ENCODE peak calls at places on chromosomes 4 and X, in nine cellular contexts. V is PC-3; B is activated CD4-positive, alpha-beta T cell treated with anti-CD3 and anti-CD28 coated beads, Interleukin-2, amount 10 ng/mL, durations not matched to agents 24 days and 14 days; J is mammary epithelial cell; M is NCI-H1092; E is ascending aorta; L is GM20000; U is DMS153; Z is non-pigmented ciliary epithelial cell. O is an unnamed sample.

GRCh38 chr4:2243682-2244380 is 1.9 kb upstream of the HAUS3 start:
- DNase-seq in V (no peak), L (peak), E (peak), M (peak), B (peak), J (no peak), Z (no peak), U (no peak), O (peak)

GRCh38 chr4:81499840-81500239 is 28.1 kb upstream of the RASGEF1B start:
- DNase-seq in L (no peak), B (no peak), J (no peak), E (no peak), U (peak), Z (no peak), M (peak), V (no peak), O (peak)

GRCh38 chrX:38880460-38880859 is 79.2 kb downstream of the MID1IP1 start:
- DNase-seq in E (no peak), M (no peak), J (no peak), Z (no peak), L (no peak), U (no peak), B (no peak), V (peak), O (peak)

GRCh38 chrX:119147486-119147885 is 19.9 kb upstream of the KIAA1210 start:
- DNase-seq in Z (no peak), E (no peak), M (no peak), V (no peak), B (no peak), J (no peak), U (no peak), L (no peak), O (peak)

GRCh38 chr4:31236635-31237173 is 516.5 kb downstream of the PCDH7 start:
- DNase-seq in B (no peak), V (no peak), U (no peak), M (no peak), Z (no peak), E (no peak), L (no peak), J (no peak), O (no peak)

GRCh38 chrX:129777218-129777768 is 2.5 kb upstream of the SASH3 start:
- DNase-seq in Z (no peak), B (peak), J (no peak), M (no peak), E (no peak), U (peak), V (peak), L (peak), O (peak)

GRCh38 chrX:20311505-20311904 is 44.8 kb upstream of the RPS6KA3 start:
- DNase-seq in E (no peak), L (peak), V (no peak), B (no peak), M (no peak), J (no peak), Z (no peak), U (no peak), O (no peak)

GRCh38 chrX:1134976-1135375 is 77.5 kb downstream of the CRLF2 start:
- DNase-seq in E (no peak), U (no peak), J (no peak), Z (no peak), V (no peak), B (no peak), M (no peak), L (no peak), O (no peak)

GRCh38 chr4:70734168-70734954 is 12.6 kb downstream of the RUFY3 start:
- DNase-seq in V (peak), J (peak), B (peak), L (peak), M (no peak), E (no peak), Z (no peak), U (peak), O (peak)

GRCh38 chr4:52751349-52751911 is at the start of gene ERVMER34-1:
- DNase-seq in M (peak), L (peak), U (peak), E (no peak), V (peak), B (no peak), Z (no peak), J (peak), O (peak)

GRCh38 chrX:1685460-1685859 is 70.6 kb downstream of the ASMT start:
- DNase-seq in V (no peak), Z (no peak), J (no peak), M (no peak), U (no peak), L (no peak), B (peak), E (no peak), O (no peak)

GRCh38 chrX:66200855-66201795 is 37.1 kb downstream of the HEPH start:
- DNase-seq in E (no peak), U (no peak), V (peak), Z (no peak), J (no peak), B (no peak), M (no peak), L (no peak), O (peak)

GRCh38 chr4:106986486-106986885 is 49.6 kb downstream of the DKK2 start:
- DNase-seq in L (no peak), J (peak), U (no peak), B (no peak), V (no peak), E (no peak), Z (peak), M (no peak), O (no peak)

GRCh38 chr4:53861856-53862610 is 202.4 kb downstream of the CHIC2 start:
- DNase-seq in E (no peak), M (no peak), V (peak), U (no peak), J (peak), L (no peak), Z (peak), B (no peak), O (peak)

GRCh38 chr4:20299515-20299914 is 47.8 kb downstream of the SLIT2 start:
- DNase-seq in B (no peak), Z (no peak), L (no peak), U (no peak), J (no peak), E (no peak), M (no peak), V (peak), O (peak)

GRCh38 chr4:135144498-135144897 is 942.9 kb upstream of the PABPC4L start:
- DNase-seq in B (no peak), V (no peak), M (no peak), E (no peak), Z (no peak), J (no peak), U (no peak), L (no peak), O (no peak)

GRCh38 chrX:24350217-24350616 is 10.2 kb upstream of the SUPT20HL1 start:
- DNase-seq in Z (no peak), V (no peak), E (no peak), U (no peak), J (no peak), M (no peak), B (no peak), L (no peak), O (no peak)

GRCh38 chr4:3741217-3742011 is 24.8 kb upstream of the ADRA2C start:
- DNase-seq in Z (no peak), M (no peak), B (no peak), E (no peak), J (no peak), U (no peak), V (no peak), L (no peak), O (no peak)

GRCh38 chr4:74133786-74134499 is 24.0 kb upstream of the MTHFD2L start:
- DNase-seq in M (peak), V (peak), U (peak), Z (peak), B (peak), E (peak), J (peak), L (peak), O (peak)

GRCh38 chrX:109312757-109313156 is 169.1 kb downstream of the GUCY2F start:
- DNase-seq in J (no peak), L (no peak), U (no peak), B (no peak), M (no peak), V (no peak), Z (no peak), E (no peak), O (peak)

GRCh38 chr4:35358001-35358584 is 886.2 kb downstream of the ARAP2 start:
- DNase-seq in Z (no peak), V (peak), M (no peak), U (no peak), B (no peak), J (peak), E (no peak), L (no peak), O (peak)

GRCh38 chrX:105564536-105564935 is 257.8 kb upstream of the NRK start:
- DNase-seq in U (no peak), L (no peak), B (no peak), M (no peak), E (no peak), J (peak), Z (peak), V (peak), O (peak)

GRCh38 chrX:30301977-30302376 is 7.2 kb downstream of the NR0B1 start:
- DNase-seq in M (no peak), E (no peak), L (no peak), U (no peak), B (no peak), Z (no peak), V (peak), J (peak), O (no peak)

GRCh38 chr4:119733431-119733830 is 104.8 kb upstream of the PDE5A start:
- DNase-seq in V (peak), L (no peak), E (no peak), B (peak), M (no peak), Z (no peak), U (no peak), J (no peak), O (peak)

GRCh38 chr4:87052615-87053014 is 117.8 kb downstream of the AFF1 start:
- DNase-seq in Z (no peak), U (no peak), B (peak), M (no peak), V (no peak), E (no peak), J (no peak), L (no peak), O (no peak)

GRCh38 chr4:113502476-113502875 is 259.1 kb downstream of the CAMK2D start:
- DNase-seq in V (peak), M (no peak), L (no peak), J (peak), Z (no peak), B (no peak), U (no peak), E (no peak), O (peak)

GRCh38 chr4:39637572-39638357 is 900 bp downstream of the SMIM14 start:
- DNase-seq in E (peak), M (peak), Z (no peak), J (peak), B (peak), V (peak), L (peak), U (no peak), O (peak)

GRCh38 chr4:105343523-105343931 is 130.3 kb downstream of the PPA2 start:
- DNase-seq in V (no peak), J (no peak), B (no peak), L (no peak), M (peak), Z (no peak), E (no peak), U (no peak), O (no peak)

O was measured in kidney tubule cell.